ENCODE peak calls at places on chromosomes 11 and 22, in six cellular contexts. R is H1, V is ovary, W is brain microvascular endothelial cell, F is astrocyte of the spinal cord, N is body of pancreas. Y is an unnamed sample.

GRCh38 chr11:67631427-67631826 is 1.7 kb upstream of the NUDT8 start:
- DNase-seq in R (no peak), V (peak), W (no peak), F (no peak), N (no peak), Y (no peak)

GRCh38 chr11:8370812-8371515 is 107.3 kb upstream of the LMO1 start:
- DNase-seq in R (no peak), V (no peak), W (no peak), F (no peak), N (no peak), Y (no peak)

GRCh38 chr11:110077866-110078325 is 15.3 kb upstream of the ZC3H12C start:
- DNase-seq in R (no peak), V (no peak), W (peak), F (peak), N (no peak), Y (no peak)

GRCh38 chr11:36130401-36130800 is 158.8 kb downstream of the COMMD9 start:
- DNase-seq in R (no peak), V (no peak), W (peak), F (peak), N (no peak), Y (no peak)

GRCh38 chr11:86116386-86116726 is 47.5 kb upstream of the PICALM start:
- DNase-seq in R (no peak), V (no peak), W (peak), F (peak), N (no peak), Y (no peak)

GRCh38 chr11:44608654-44609027 is 43.2 kb downstream of the CD82 start:
- DNase-seq in R (no peak), V (no peak), W (no peak), F (no peak), N (no peak), Y (no peak)

GRCh38 chr11:116515666-116516184 is 257.1 kb downstream of the BUD13 start:
- DNase-seq in R (no peak), V (no peak), W (no peak), F (no peak), N (peak), Y (no peak)

GRCh38 chr11:11390068-11390775 is 37.2 kb upstream of the CSNK2A3 start:
- DNase-seq in R (no peak), V (no peak), W (no peak), F (no peak), N (no peak), Y (no peak)

GRCh38 chr11:3043315-3043871 is 13.8 kb downstream of the CARS1 start:
- DNase-seq in R (no peak), V (peak), W (no peak), F (peak), N (peak), Y (no peak)

GRCh38 chr11:122367809-122368231 is 251.8 kb upstream of the BLID start:
- DNase-seq in R (no peak), V (peak), W (peak), F (peak), N (peak), Y (peak)

GRCh38 chr11:2525941-2526807 is 81.4 kb downstream of the KCNQ1 start:
- DNase-seq in R (no peak), V (peak), W (no peak), F (no peak), N (peak), Y (no peak)

GRCh38 chr22:36790648-36791047 is 14.7 kb upstream of the IFT27 start:
- DNase-seq in R (no peak), V (no peak), W (no peak), F (no peak), N (no peak), Y (no peak)

GRCh38 chr11:112247198-112247597 is 13.5 kb downstream of the PLET1 start:
- DNase-seq in R (no peak), V (no peak), W (no peak), F (peak), N (no peak), Y (no peak)

GRCh38 chr11:125079151-125079877 is 16.2 kb downstream of the SLC37A2 start:
- DNase-seq in R (no peak), V (peak), W (peak), F (peak), N (no peak), Y (no peak)

GRCh38 chr22:26800858-26801257 is 143.5 kb downstream of the MIAT start:
- DNase-seq in R (no peak), V (no peak), W (peak), F (no peak), N (no peak), Y (no peak)

GRCh38 chr11:62600367-62601113 is 1.1 kb downstream of the MTA2 start:
- DNase-seq in R (no peak), V (no peak), W (no peak), F (no peak), N (no peak), Y (no peak)

GRCh38 chr11:2446590-2447252 is 1.9 kb downstream of the KCNQ1 start:
- DNase-seq in R (no peak), V (no peak), W (no peak), F (no peak), N (no peak), Y (no peak)

GRCh38 chr11:119942021-119942420 is 195.9 kb downstream of the TRIM29 start:
- DNase-seq in R (no peak), V (no peak), W (no peak), F (no peak), N (no peak), Y (no peak)
- TF ChIP-seq CTCF in R (peak), V (no peak), W (no peak), F (no peak), N (no peak), Y (no peak)

GRCh38 chr22:49855491-49855911 is 1.9 kb downstream of the ZBED4 start:
- DNase-seq in R (no peak), V (no peak), W (no peak), F (peak), N (peak), Y (no peak)
- H3K4me3 ChIP-seq in R (no peak), V (no peak), W (peak), F (peak), N (no peak), Y (peak)

DNA sequence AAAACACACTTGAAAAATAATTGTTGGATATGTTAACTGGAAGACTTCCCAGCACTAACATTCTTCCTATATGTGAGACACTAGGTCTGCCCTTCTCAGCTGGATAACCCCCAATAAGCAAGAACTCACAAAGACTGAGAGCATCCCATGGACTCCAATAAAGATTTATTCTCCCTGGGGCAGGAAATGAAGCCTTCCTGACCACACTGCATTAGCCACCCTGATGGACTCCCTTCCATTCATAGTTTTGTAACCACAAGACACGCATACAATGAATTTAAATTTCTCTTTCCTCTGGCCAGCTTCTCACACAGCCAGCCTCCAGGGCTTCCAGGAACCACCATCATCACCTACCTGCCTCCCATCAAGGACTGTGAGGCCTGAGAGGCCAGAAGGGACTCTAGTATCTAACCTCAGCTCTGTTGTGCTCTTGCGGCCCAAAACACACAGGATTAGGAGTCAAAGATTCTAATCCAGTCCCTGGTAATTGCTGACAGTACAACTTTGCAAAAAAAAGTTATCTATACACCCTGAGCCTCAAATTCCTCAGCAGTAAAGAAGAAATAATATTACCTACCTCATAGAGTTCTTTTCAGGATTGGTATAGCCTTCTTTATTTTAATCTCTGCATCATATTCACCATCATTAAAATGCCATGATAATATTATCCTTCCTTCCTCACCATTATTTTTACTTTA is 45.6 kb upstream of the GDPD4 start:
- DNase-seq in R (no peak), V (no peak), W (peak), F (peak), N (no peak), Y (peak)
- TF ChIP-seq CTCF in R (no peak), V (no peak), W (no peak), F (no peak), N (no peak), Y (no peak)

GRCh38 chr22:46046299-46046685 is 69.3 kb upstream of the WNT7B start:
- DNase-seq in R (no peak), V (peak), W (no peak), F (no peak), N (no peak), Y (no peak)
- H3K4me3 ChIP-seq in R (no peak), V (peak), W (no peak), F (no peak), N (no peak), Y (no peak)

GRCh38 chr11:101620026-101620425 is 36.2 kb upstream of the TRPC6 start:
- DNase-seq in R (no peak), V (no peak), W (no peak), F (no peak), N (no peak), Y (no peak)
- TF ChIP-seq CTCF in R (no peak), V (no peak), W (no peak), F (no peak), N (no peak), Y (no peak)